ENCODE peak calls at places on chromosomes 16 and 17, in five cellular contexts. V, H, C, O and L are unnamed samples.

GRCh38 chr17:57672971-57673370 is 72.1 kb downstream of the CCDC182 start:
- DNase-seq in V (no peak), H (no peak), C (no peak), O (peak), L (no peak)

GRCh38 chr17:4087911-4088693 is 54.7 kb downstream of the ZZEF1 start:
- DNase-seq in V (no peak), H (no peak), C (no peak), O (no peak), L (no peak)

GRCh38 chr17:66087073-66087472 is 104.9 kb downstream of the CEP112 start:
- DNase-seq in V (no peak), H (no peak), C (no peak), O (no peak), L (no peak)

GRCh38 chr17:78890111-78890897 is 12.7 kb downstream of the CEP295NL start:
- DNase-seq in V (no peak), H (no peak), C (no peak), O (no peak), L (no peak)

GRCh38 chr16:54030451-54030850 is 256.1 kb downstream of the IRX3 start:
- DNase-seq in V (no peak), H (no peak), C (no peak), O (no peak), L (no peak)

GRCh38 chr17:28728364-28729200 is at the start of gene NEK8:
- DNase-seq in V (peak), H (no peak), C (peak), O (peak), L (peak)

GRCh38 chr16:57533366-57533617 is 3.1 kb downstream of the CCDC102A start:
- DNase-seq in V (no peak), H (no peak), C (no peak), O (no peak), L (no peak)

GRCh38 chr17:7559307-7560171 is 989 bp downstream of the TNFSF13 start:
- DNase-seq in V (no peak), H (no peak), C (no peak), O (no peak), L (no peak)

GRCh38 chr17:77508047-77508715 is 367.4 kb downstream of the SEC14L1 start:
- DNase-seq in V (no peak), H (no peak), C (peak), O (no peak), L (no peak)

GRCh38 chr17:83196088-83196765 is 116.8 kb downstream of the METRNL start:
- DNase-seq in V (no peak), H (no peak), C (no peak), O (no peak), L (no peak)

GRCh38 chr16:72094266-72094610 is 591 bp downstream of the DHX38 start:
- DNase-seq in V (no peak), H (no peak), C (no peak), O (no peak), L (no peak)

GRCh38 chr17:64448665-64449512 is at the start of gene MILR1:
- DNase-seq in V (peak), H (no peak), C (no peak), O (no peak), L (no peak)

GRCh38 chr17:7854851-7855642 is at the start of gene TMEM88:
- DNase-seq in V (no peak), H (no peak), C (no peak), O (peak), L (no peak)

GRCh38 chr17:67855504-67856324 is 30.4 kb downstream of the BPTF start:
- DNase-seq in V (no peak), H (no peak), C (no peak), O (no peak), L (no peak)

GRCh38 chr17:15364615-15365014 is 23.2 kb upstream of the TEKT3 start:
- DNase-seq in V (no peak), H (no peak), C (peak), O (no peak), L (no peak)

GRCh38 chr16:89884041-89884421 is 10.6 kb downstream of the TCF25 start:
- DNase-seq in V (no peak), H (no peak), C (no peak), O (no peak), L (no peak)

GRCh38 chr16:24041834-24042631 is 206.2 kb downstream of the PRKCB start:
- DNase-seq in V (peak), H (peak), C (peak), O (peak), L (peak)

GRCh38 chr17:59786536-59787319 is 79.3 kb downstream of the VMP1 start:
- DNase-seq in V (peak), H (peak), C (peak), O (no peak), L (peak)

GRCh38 chr17:33848433-33848832 is 406.7 kb upstream of the CCL2 start:
- DNase-seq in V (no peak), H (no peak), C (no peak), O (no peak), L (no peak)

GRCh38 chr17:45923511-45924268 is 29.3 kb downstream of the MAPT start:
- DNase-seq in V (no peak), H (no peak), C (peak), O (no peak), L (no peak)

GRCh38 chr17:31825961-31826691 is 32.9 kb downstream of the COPRS start:
- DNase-seq in V (no peak), H (no peak), C (no peak), O (no peak), L (no peak)

GRCh38 chr17:59688008-59688407 is 19.2 kb downstream of the PTRH2 start:
- DNase-seq in V (no peak), H (no peak), C (no peak), O (no peak), L (no peak)

GRCh38 chr17:9566067-9566466 is 9.6 kb downstream of the STX8 start:
- DNase-seq in V (no peak), H (no peak), C (no peak), O (no peak), L (no peak)

GRCh38 chr16:56617212-56618085 is 8.1 kb upstream of the MT1E start:
- DNase-seq in V (no peak), H (no peak), C (no peak), O (peak), L (no peak)

GRCh38 chr16:89639385-89639784 is 18.1 kb downstream of the CHMP1A start:
- DNase-seq in V (no peak), H (no peak), C (no peak), O (no peak), L (no peak)

GRCh38 chr16:16136588-16136987 is 86.7 kb downstream of the ABCC6 start:
- DNase-seq in V (no peak), H (no peak), C (no peak), O (no peak), L (no peak)

GRCh38 chr16:74024997-74025396 is 271.6 kb upstream of the PSMD7 start:
- DNase-seq in V (no peak), H (no peak), C (no peak), O (no peak), L (no peak)

GRCh38 chr16:76583466-76583865 is 306.3 kb downstream of the CNTNAP4 start:
- DNase-seq in V (no peak), H (no peak), C (no peak), O (no peak), L (no peak)

GRCh38 chr16:63568184-63568583 is 1531.9 kb upstream of the CDH8 start:
- DNase-seq in V (no peak), H (no peak), C (no peak), O (no peak), L (no peak)

GRCh38 chr16:66264311-66265105 is 102.0 kb upstream of the CDH5 start:
- DNase-seq in V (no peak), H (no peak), C (no peak), O (no peak), L (no peak)

GRCh38 chr16:85309656-85310587 is 197.7 kb upstream of the CIBAR2 start:
- DNase-seq in V (no peak), H (no peak), C (peak), O (no peak), L (no peak)

GRCh38 chr17:76270770-76271668 is 5.9 kb downstream of the UBALD2 start:
- DNase-seq in V (no peak), H (no peak), C (no peak), O (no peak), L (no peak)

GRCh38 chr17:60139438-60140285 is 10.1 kb upstream of the CA4 start:
- DNase-seq in V (no peak), H (no peak), C (peak), O (peak), L (no peak)

GRCh38 chr17:34756670-34757021 is 177.3 kb downstream of the TMEM132E start:
- DNase-seq in V (no peak), H (no peak), C (no peak), O (no peak), L (no peak)

GRCh38 chr16:828891-829290 is 28.4 kb upstream of the GNG13 start:
- DNase-seq in V (no peak), H (no peak), C (no peak), O (no peak), L (no peak)

DNA sequence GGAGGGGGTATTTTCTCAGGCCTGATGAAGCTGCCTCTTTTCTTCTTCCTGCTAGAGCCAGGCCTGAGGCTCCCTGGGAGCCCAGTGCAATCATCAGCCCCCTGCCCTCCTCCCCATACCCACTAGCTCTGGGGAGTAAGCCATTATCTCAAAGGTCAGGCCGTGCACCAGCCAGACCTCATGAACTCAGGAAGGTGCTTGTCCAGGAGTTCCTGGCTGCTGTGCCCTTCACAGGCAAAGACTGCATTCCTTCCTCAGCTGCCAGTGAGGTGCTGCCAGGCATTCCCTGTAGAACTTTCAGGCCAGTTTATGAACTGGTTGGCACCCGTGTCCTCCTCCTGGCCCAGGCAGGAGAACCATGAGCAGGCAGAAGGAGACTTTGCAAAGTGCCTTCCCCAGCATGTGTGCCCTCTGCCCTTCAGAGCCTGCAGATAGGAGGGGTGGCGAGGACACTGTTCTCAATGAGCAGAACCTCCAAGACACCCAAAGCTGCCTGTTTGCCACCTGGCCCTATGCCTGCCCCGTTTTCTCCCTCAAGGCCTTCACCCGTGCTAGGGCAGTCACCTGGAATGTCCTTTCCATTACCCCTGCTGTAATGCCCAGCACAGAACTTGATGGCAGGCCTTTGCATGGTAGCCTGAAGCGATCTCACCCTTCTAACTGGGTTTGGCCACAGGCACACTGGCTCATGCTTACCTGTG is 7.7 kb downstream of the TBX2 start:
- DNase-seq in V (no peak), H (no peak), C (no peak), O (no peak), L (no peak)
- TF ChIP-seq SUZ12 in V (no peak), H (no peak), C (no peak), O (no peak), L (no peak)

DNA sequence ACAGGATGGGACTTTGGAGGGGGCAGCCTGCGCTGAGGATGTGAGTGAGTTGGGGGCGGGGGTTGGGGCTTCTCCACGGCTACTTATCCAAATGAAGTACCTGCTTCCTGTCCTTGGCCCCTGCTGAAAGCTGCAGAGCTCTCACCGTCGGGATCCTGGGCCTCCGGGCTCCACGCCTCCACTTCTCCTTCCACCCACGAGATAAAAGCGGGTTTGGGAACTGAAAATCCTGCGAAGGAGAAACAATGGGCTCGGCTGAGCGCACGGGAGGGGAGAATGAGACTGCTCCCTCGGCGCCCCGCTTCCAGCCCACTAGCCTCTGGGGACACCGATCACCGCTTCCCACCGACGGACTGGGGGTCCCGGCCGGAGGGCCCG is 486 bp downstream of the ZNF785 start:
- DNase-seq in V (no peak), H (no peak), C (no peak), O (peak), L (no peak)
- TF ChIP-seq SUZ12 in V (no peak), H (no peak), C (no peak), O (no peak), L (no peak)

DNA sequence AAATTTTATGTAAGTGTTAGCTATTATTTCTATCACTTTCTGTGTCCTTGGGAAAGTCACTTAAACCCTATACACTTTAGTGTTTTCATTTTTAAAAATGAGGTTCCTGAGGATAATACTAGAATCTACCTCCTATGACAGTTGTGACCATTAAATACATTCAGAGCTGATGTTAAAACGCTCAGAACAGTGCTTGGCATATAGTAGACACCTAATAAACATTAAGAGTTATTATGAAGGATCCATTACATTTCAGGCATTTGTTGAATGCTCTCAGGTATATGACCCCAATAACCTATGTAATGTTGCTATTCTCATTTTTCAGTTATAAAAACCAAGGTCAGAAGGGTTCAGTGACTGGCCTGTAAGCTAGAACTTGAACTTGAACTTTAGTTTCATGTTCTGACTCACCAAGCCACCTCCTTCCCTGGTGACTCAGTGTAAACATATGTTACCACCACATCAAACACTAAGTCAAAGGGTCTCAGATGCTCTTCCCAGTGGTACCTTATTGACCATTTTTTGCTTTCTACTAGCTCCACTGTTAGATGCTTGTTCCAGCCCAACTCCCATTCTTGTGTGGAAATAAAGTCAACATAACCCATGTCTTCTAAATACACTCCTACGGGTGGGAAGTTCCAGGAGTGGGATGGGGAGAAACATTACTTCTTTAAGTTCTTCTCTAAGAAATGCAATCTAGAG is 47.6 kb downstream of the HSD17B2 start:
- DNase-seq in V (no peak), H (no peak), C (peak), O (no peak), L (no peak)
- TF ChIP-seq SUZ12 in V (no peak), H (no peak), C (no peak), O (no peak), L (no peak)

DNA sequence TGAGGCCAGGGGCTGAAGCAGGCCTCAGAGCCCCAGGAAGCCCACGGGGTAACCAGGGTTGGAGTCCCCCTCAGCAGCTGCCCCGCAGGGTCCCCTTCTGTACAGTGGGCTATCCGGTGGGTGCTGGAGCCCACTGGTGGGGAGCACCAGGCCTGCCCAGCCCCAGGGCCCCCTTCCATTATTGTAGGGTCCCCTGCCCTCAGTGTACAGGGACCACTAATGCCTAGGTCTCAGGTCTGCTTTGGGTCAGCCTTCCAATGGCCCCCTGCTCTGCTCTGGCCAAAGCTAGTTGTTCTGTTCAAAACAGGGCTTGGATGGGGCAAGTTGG is 1.1 kb downstream of the ADAM11 start:
- DNase-seq in V (no peak), H (no peak), C (no peak), O (peak), L (no peak)
- TF ChIP-seq SUZ12 in V (no peak), H (no peak), C (no peak), O (no peak), L (no peak)

GRCh38 chr17:39450847-39451581 is at the start of gene MED1:
- DNase-seq in V (peak), H (peak), C (peak), O (peak), L (peak)
- TF ChIP-seq SUZ12 in V (no peak), H (no peak), C (no peak), O (no peak), L (no peak)

GRCh38 chr16:31390504-31391043 is 2.6 kb upstream of the ITGAD start:
- DNase-seq in V (no peak), H (no peak), C (no peak), O (no peak), L (no peak)

GRCh38 chr16:31385680-31386079 is 7.5 kb upstream of the ITGAD start:
- DNase-seq in V (no peak), H (no peak), C (no peak), O (no peak), L (no peak)

GRCh38 chr16:31388535-31388934 is 4.6 kb upstream of the ITGAD start:
- DNase-seq in V (no peak), H (no peak), C (no peak), O (no peak), L (no peak)

GRCh38 chr16:31382485-31383161 is 10.5 kb upstream of the ITGAD start:
- DNase-seq in V (no peak), H (peak), C (peak), O (peak), L (peak)

GRCh38 chr16:31386157-31386984 is 6.8 kb upstream of the ITGAD start:
- DNase-seq in V (no peak), H (peak), C (no peak), O (no peak), L (no peak)
- TF ChIP-seq SUZ12 in V (no peak), H (no peak), C (no peak), O (no peak), L (no peak)

GRCh38 chr16:87952751-87953150 is 1.5 kb downstream of the BANP start:
- DNase-seq in V (no peak), H (no peak), C (no peak), O (no peak), L (no peak)
- TF ChIP-seq SUZ12 in V (no peak), H (no peak), C (no peak), O (no peak), L (no peak)

DNA sequence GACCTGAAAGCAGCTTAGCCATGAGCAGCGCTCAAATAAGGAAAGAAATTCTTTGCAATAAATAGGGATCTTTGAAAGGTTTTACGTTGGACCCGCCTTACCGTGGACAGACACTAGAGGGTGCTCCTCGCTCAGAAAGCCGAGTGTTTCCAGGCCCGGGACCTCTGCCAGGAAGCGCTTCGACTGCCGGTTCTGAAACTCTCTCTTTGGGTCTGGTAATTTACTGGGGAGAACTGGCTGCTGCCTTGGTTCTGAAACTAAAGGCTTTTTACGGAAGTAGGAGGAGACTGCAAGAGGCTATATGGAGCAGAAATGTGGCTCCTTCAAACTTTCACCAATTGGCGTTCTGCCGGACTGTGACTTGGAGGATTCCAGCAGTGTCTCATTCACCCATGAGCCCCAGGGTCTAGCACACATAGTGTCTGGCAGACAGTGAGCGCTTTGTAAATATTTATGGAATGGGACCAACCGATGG is 45.6 kb upstream of the HOXB9 start:
- DNase-seq in V (no peak), H (peak), C (peak), O (peak), L (peak)
- TF ChIP-seq SUZ12 in V (no peak), H (no peak), C (no peak), O (no peak), L (no peak)

GRCh38 chr17:43998552-43998951 is 5.9 kb upstream of the NAGS start:
- DNase-seq in V (no peak), H (no peak), C (no peak), O (no peak), L (no peak)
- TF ChIP-seq SUZ12 in V (no peak), H (no peak), C (no peak), O (no peak), L (no peak)

GRCh38 chr17:75238684-75239191 is 22.7 kb downstream of the GGA3 start:
- DNase-seq in V (no peak), H (peak), C (peak), O (peak), L (peak)
- TF ChIP-seq SUZ12 in V (no peak), H (no peak), C (no peak), O (no peak), L (no peak)